ENCODE peak calls at places on chromosomes 16 and 17, in nine cellular contexts. W, D, C, N, R, O, I, Z and V are unnamed samples.

GRCh38 chr16:88066680-88067529 is 115.7 kb downstream of the BANP start:
- DNase-seq in W (no peak), D (no peak), C (no peak), N (no peak), R (no peak), O (no peak), I (no peak), Z (no peak), V (no peak)

GRCh38 chr16:74605746-74606520 is 981 bp downstream of the GLG1 start:
- DNase-seq in W (no peak), D (no peak), C (no peak), N (no peak), R (no peak), O (no peak), I (no peak), Z (no peak), V (no peak)

GRCh38 chr17:70100983-70101382 is 26.0 kb downstream of the KCNJ16 start:
- DNase-seq in W (no peak), D (peak; percentile 42), C (no peak), N (no peak), R (no peak), O (no peak), I (no peak), Z (no peak), V (no peak)

GRCh38 chr17:55588446-55588845 is 77.2 kb upstream of the SMIM36 start:
- DNase-seq in W (no peak), D (no peak), C (no peak), N (no peak), R (no peak), O (no peak), I (no peak), Z (peak; percentile 37), V (no peak)

GRCh38 chr17:63163158-63163520 is 197.1 kb downstream of the TANC2 start:
- DNase-seq in W (no peak), D (no peak), C (no peak), N (no peak), R (no peak), O (no peak), I (no peak), Z (peak; percentile 6), V (no peak)

GRCh38 chr17:8606415-8606814 is 24.1 kb downstream of the MYH10 start:
- DNase-seq in W (no peak), D (no peak), C (no peak), N (no peak), R (no peak), O (no peak), I (no peak), Z (no peak), V (no peak)

GRCh38 chr16:330746-331145 is 21.8 kb downstream of the AXIN1 start:
- DNase-seq in W (no peak), D (no peak), C (no peak), N (no peak), R (no peak), O (no peak), I (no peak), Z (no peak), V (no peak)

GRCh38 chr16:87012954-87013938 is 303.9 kb downstream of the C16orf95 start:
- DNase-seq in W (no peak), D (no peak), C (no peak), N (no peak), R (no peak), O (no peak), I (no peak), Z (no peak), V (no peak)

GRCh38 chr17:82202981-82203380 is 9.7 kb downstream of the CCDC57 start:
- DNase-seq in W (peak; percentile 57), D (no peak), C (no peak), N (no peak), R (no peak), O (no peak), I (no peak), Z (no peak), V (no peak)

GRCh38 chr17:43039646-43040045 is 14.6 kb downstream of the RND2 start:
- DNase-seq in W (no peak), D (no peak), C (no peak), N (no peak), R (no peak), O (no peak), I (no peak), Z (no peak), V (no peak)